ENCODE peak calls at places on chromosome 4, in seven cellular contexts. One of them, this sample, is unnamed. For H3K36me3 and H3K4me1, the result is how much of the 10 kb centered on the place peaks cover.

GRCh38 chr4:41590591-41590990 is 52.6 kb downstream of the LIMCH1 start:
- DNase-seq in ascending aorta: no peak
- DNase-seq in GM23248: no peak
- DNase-seq in CD4-positive, CD25-positive, alpha-beta regulatory T cell: no peak
- DNase-seq in neural progenitor cell: no peak
- DNase-seq in suprapubic skin: no peak
- DNase-seq in colonic mucosa: no peak
- DNase-seq in this sample: no peak

GRCh38 chr4:56197387-56197786 is 189.9 kb downstream of the AASDH start:
- DNase-seq in GM23248: peak
- DNase-seq in colonic mucosa: peak
- DNase-seq in ascending aorta: no peak
- DNase-seq in CD4-positive, CD25-positive, alpha-beta regulatory T cell: no peak
- DNase-seq in suprapubic skin: no peak
- DNase-seq in neural progenitor cell: no peak
- DNase-seq in this sample: no peak

GRCh38 chr4:92231511-92231910 is 72.3 kb upstream of the GRID2 start:
- DNase-seq in GM23248: no peak
- DNase-seq in neural progenitor cell: no peak
- DNase-seq in suprapubic skin: no peak
- DNase-seq in CD4-positive, CD25-positive, alpha-beta regulatory T cell: no peak
- DNase-seq in colonic mucosa: no peak
- DNase-seq in ascending aorta: no peak
- DNase-seq in this sample: no peak

GRCh38 chr4:187732524-187732923 is 263.0 kb upstream of the ZFP42 start:
- DNase-seq in GM23248: no peak
- DNase-seq in CD4-positive, CD25-positive, alpha-beta regulatory T cell: no peak
- DNase-seq in suprapubic skin: no peak
- DNase-seq in ascending aorta: no peak
- DNase-seq in colonic mucosa: no peak
- DNase-seq in neural progenitor cell: no peak
- DNase-seq in this sample: no peak

GRCh38 chr4:13511101-13511500 is 27.0 kb upstream of the RAB28 start:
- DNase-seq in suprapubic skin: no peak
- DNase-seq in neural progenitor cell: no peak
- DNase-seq in colonic mucosa: no peak
- DNase-seq in GM23248: no peak
- DNase-seq in CD4-positive, CD25-positive, alpha-beta regulatory T cell: no peak
- DNase-seq in ascending aorta: no peak
- DNase-seq in this sample: no peak

GRCh38 chr4:165877291-165877690 is 4.3 kb downstream of the TLL1 start:
- DNase-seq in GM23248: peak
- DNase-seq in suprapubic skin: no peak
- DNase-seq in ascending aorta: no peak
- DNase-seq in colonic mucosa: no peak
- DNase-seq in CD4-positive, CD25-positive, alpha-beta regulatory T cell: no peak
- DNase-seq in neural progenitor cell: no peak
- DNase-seq in this sample: no peak

GRCh38 chr4:82380344-82380743 is 6.6 kb upstream of the HNRNPD start:
- DNase-seq in neural progenitor cell: no peak
- DNase-seq in GM23248: peak
- DNase-seq in suprapubic skin: no peak
- DNase-seq in CD4-positive, CD25-positive, alpha-beta regulatory T cell: no peak
- DNase-seq in ascending aorta: no peak
- DNase-seq in colonic mucosa: no peak
- DNase-seq in this sample: no peak

GRCh38 chr4:25161599-25161960 is 1.3 kb upstream of the SEPSECS start:
- DNase-seq in CD4-positive, CD25-positive, alpha-beta regulatory T cell: no peak
- DNase-seq in suprapubic skin: no peak
- DNase-seq in GM23248: peak
- DNase-seq in colonic mucosa: no peak
- DNase-seq in ascending aorta: no peak
- DNase-seq in neural progenitor cell: no peak
- DNase-seq in this sample: no peak

GRCh38 chr4:87717276-87718031 is 67.4 kb downstream of the DMP1 start:
- DNase-seq in CD4-positive, CD25-positive, alpha-beta regulatory T cell: no peak
- DNase-seq in suprapubic skin: no peak
- DNase-seq in GM23248: peak
- DNase-seq in ascending aorta: no peak
- DNase-seq in colonic mucosa: no peak
- DNase-seq in neural progenitor cell: no peak
- DNase-seq in this sample: no peak

GRCh38 chr4:120156115-120156718 is 89.6 kb upstream of the MAD2L1 start:
- DNase-seq in suprapubic skin: no peak
- DNase-seq in neural progenitor cell: peak
- DNase-seq in CD4-positive, CD25-positive, alpha-beta regulatory T cell: no peak
- DNase-seq in ascending aorta: no peak
- DNase-seq in GM23248: peak
- DNase-seq in colonic mucosa: peak
- DNase-seq in this sample: no peak

GRCh38 chr4:128310266-128310697 is 22.7 kb upstream of the PGRMC2 start:
- DNase-seq in CD4-positive, CD25-positive, alpha-beta regulatory T cell: no peak
- DNase-seq in ascending aorta: no peak
- DNase-seq in suprapubic skin: no peak
- DNase-seq in GM23248: no peak
- DNase-seq in colonic mucosa: peak
- DNase-seq in neural progenitor cell: peak
- DNase-seq in this sample: no peak

GRCh38 chr4:38368612-38369011 is 295.4 kb upstream of the KLF3 start:
- DNase-seq in CD4-positive, CD25-positive, alpha-beta regulatory T cell: no peak
- DNase-seq in colonic mucosa: no peak
- DNase-seq in suprapubic skin: no peak
- DNase-seq in ascending aorta: no peak
- DNase-seq in GM23248: peak
- DNase-seq in neural progenitor cell: no peak
- DNase-seq in this sample: no peak

GRCh38 chr4:145933134-145933533 is 5.5 kb downstream of the ZNF827 start:
- DNase-seq in colonic mucosa: no peak
- DNase-seq in GM23248: peak
- DNase-seq in ascending aorta: no peak
- DNase-seq in CD4-positive, CD25-positive, alpha-beta regulatory T cell: no peak
- DNase-seq in neural progenitor cell: no peak
- DNase-seq in suprapubic skin: no peak
- DNase-seq in this sample: no peak

GRCh38 chr4:96654045-96654444 is 814.2 kb downstream of the PDHA2 start:
- DNase-seq in GM23248: no peak
- DNase-seq in CD4-positive, CD25-positive, alpha-beta regulatory T cell: no peak
- DNase-seq in ascending aorta: no peak
- DNase-seq in colonic mucosa: no peak
- DNase-seq in neural progenitor cell: no peak
- DNase-seq in suprapubic skin: no peak
- DNase-seq in this sample: no peak

GRCh38 chr4:74531952-74532794 is 87.2 kb downstream of the AREG start:
- DNase-seq in CD4-positive, CD25-positive, alpha-beta regulatory T cell: no peak
- DNase-seq in neural progenitor cell: peak
- DNase-seq in ascending aorta: no peak
- DNase-seq in colonic mucosa: peak
- DNase-seq in suprapubic skin: no peak
- DNase-seq in GM23248: peak
- DNase-seq in this sample: no peak

GRCh38 chr4:57102050-57102564 is 8.1 kb downstream of the IGFBP7 start:
- DNase-seq in ascending aorta: no peak
- DNase-seq in GM23248: peak
- DNase-seq in neural progenitor cell: no peak
- DNase-seq in CD4-positive, CD25-positive, alpha-beta regulatory T cell: no peak
- DNase-seq in suprapubic skin: no peak
- DNase-seq in colonic mucosa: peak
- DNase-seq in this sample: no peak

GRCh38 chr4:179164642-179165338 is 1722.6 kb upstream of the AGA start:
- DNase-seq in CD4-positive, CD25-positive, alpha-beta regulatory T cell: no peak
- DNase-seq in ascending aorta: no peak
- DNase-seq in suprapubic skin: no peak
- DNase-seq in neural progenitor cell: no peak
- DNase-seq in GM23248: no peak
- DNase-seq in colonic mucosa: no peak
- DNase-seq in this sample: no peak

GRCh38 chr4:89482248-89482647 is 174.6 kb upstream of the GPRIN3 start:
- DNase-seq in GM23248: peak
- DNase-seq in colonic mucosa: no peak
- DNase-seq in CD4-positive, CD25-positive, alpha-beta regulatory T cell: no peak
- DNase-seq in suprapubic skin: no peak
- DNase-seq in neural progenitor cell: peak
- DNase-seq in ascending aorta: no peak
- DNase-seq in this sample: no peak

GRCh38 chr4:4771160-4771559 is 88.3 kb upstream of the MSX1 start:
- DNase-seq in colonic mucosa: no peak
- DNase-seq in suprapubic skin: no peak
- DNase-seq in neural progenitor cell: no peak
- DNase-seq in ascending aorta: no peak
- DNase-seq in GM23248: no peak
- DNase-seq in CD4-positive, CD25-positive, alpha-beta regulatory T cell: no peak
- DNase-seq in this sample: no peak

GRCh38 chr4:67700119-67700873 is 659 bp downstream of the UBA6 start:
- DNase-seq in CD4-positive, CD25-positive, alpha-beta regulatory T cell: no peak
- DNase-seq in suprapubic skin: no peak
- DNase-seq in neural progenitor cell: no peak
- DNase-seq in GM23248: peak
- DNase-seq in ascending aorta: no peak
- DNase-seq in colonic mucosa: no peak
- DNase-seq in this sample: no peak

GRCh38 chr4:110631582-110632505 is 9.0 kb upstream of the PITX2 start:
- DNase-seq in suprapubic skin: peak
- DNase-seq in CD4-positive, CD25-positive, alpha-beta regulatory T cell: no peak
- DNase-seq in ascending aorta: no peak
- DNase-seq in neural progenitor cell: peak
- DNase-seq in GM23248: peak
- DNase-seq in colonic mucosa: peak
- DNase-seq in this sample: no peak

DNA sequence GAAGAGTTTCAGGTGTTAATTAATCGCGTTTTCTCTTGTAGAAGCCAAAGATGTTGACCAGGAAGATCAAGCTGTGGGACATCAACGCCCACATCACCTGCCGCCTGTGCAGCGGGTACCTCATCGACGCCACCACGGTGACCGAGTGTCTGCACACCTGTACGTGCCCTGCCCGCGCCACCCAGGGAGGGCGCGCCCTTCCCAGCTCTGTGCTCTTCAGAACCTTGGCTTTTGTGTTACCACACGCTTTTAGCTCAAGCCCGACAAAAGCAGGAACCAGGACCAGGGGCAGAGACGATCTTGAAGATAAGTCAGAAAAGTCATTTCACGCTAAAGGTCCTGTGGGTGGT is 28.0 kb downstream of the PCGF3 start:
- DNase-seq in CD4-positive, CD25-positive, alpha-beta regulatory T cell: no peak
- DNase-seq in GM23248: no peak
- DNase-seq in suprapubic skin: no peak
- DNase-seq in neural progenitor cell: no peak
- DNase-seq in colonic mucosa: no peak
- DNase-seq in ascending aorta: no peak
- DNase-seq in this sample: no peak
- H3K36me3 ChIP-seq in CD4-positive, CD25-positive, alpha-beta regulatory T cell: half or more
- H3K36me3 ChIP-seq in GM23248: under half
- H3K36me3 ChIP-seq in suprapubic skin: half or more
- H3K36me3 ChIP-seq in neural progenitor cell: under half
- H3K36me3 ChIP-seq in colonic mucosa: under half
- H3K36me3 ChIP-seq in ascending aorta: half or more
- H3K36me3 ChIP-seq in this sample: under half

DNA sequence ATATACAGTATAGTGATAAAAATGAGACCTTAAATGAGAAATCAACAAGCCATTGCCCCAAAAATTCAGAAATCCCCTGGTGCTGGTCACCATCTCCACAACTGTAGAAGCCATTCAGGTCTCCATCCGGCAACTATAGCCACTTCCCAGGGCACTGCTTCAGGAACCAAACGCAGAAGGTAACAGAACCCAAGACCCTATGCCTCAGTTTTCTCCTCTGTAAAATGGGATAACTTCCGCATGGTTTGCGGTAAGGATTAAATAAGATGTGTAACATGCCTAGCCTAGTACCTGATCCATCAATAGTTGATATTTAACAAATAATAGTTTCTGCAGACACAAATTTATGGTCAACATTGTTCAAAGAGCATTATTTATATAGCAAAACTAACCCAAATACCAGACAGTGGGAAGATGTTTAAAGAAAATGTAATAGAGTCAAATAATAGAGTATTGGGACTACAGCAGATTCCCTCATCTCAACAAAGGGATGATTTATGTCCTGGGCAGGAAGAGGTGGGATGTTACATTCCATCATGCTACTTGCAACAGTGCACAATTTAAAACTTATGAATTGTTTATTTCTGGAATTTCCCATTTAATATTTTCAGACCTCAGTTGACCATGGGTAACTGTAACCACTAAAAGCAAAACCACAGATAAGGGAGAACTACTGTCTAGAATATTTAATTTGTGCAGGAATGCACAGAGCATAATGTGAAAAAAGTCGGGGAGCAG is 30.0 kb downstream of the IRF2 start:
- DNase-seq in colonic mucosa: no peak
- DNase-seq in suprapubic skin: no peak
- DNase-seq in CD4-positive, CD25-positive, alpha-beta regulatory T cell: no peak
- DNase-seq in GM23248: no peak
- DNase-seq in ascending aorta: no peak
- DNase-seq in neural progenitor cell: no peak
- DNase-seq in this sample: no peak
- H3K4me1 ChIP-seq in colonic mucosa: under half
- H3K4me1 ChIP-seq in suprapubic skin: half or more
- H3K4me1 ChIP-seq in CD4-positive, CD25-positive, alpha-beta regulatory T cell: half or more
- H3K4me1 ChIP-seq in GM23248: under half
- H3K4me1 ChIP-seq in ascending aorta: under half
- H3K4me1 ChIP-seq in neural progenitor cell: under half
- H3K4me1 ChIP-seq in this sample: half or more

GRCh38 chr4:155954939-155955338 is 1.3 kb upstream of the CTSO start:
- DNase-seq in colonic mucosa: no peak
- DNase-seq in ascending aorta: no peak
- DNase-seq in suprapubic skin: no peak
- DNase-seq in CD4-positive, CD25-positive, alpha-beta regulatory T cell: no peak
- DNase-seq in neural progenitor cell: no peak
- DNase-seq in GM23248: peak
- DNase-seq in this sample: no peak

GRCh38 chr4:155953151-155954117 is at the start of gene CTSO:
- DNase-seq in neural progenitor cell: peak
- DNase-seq in ascending aorta: peak
- DNase-seq in suprapubic skin: peak
- DNase-seq in GM23248: peak
- DNase-seq in colonic mucosa: peak
- DNase-seq in CD4-positive, CD25-positive, alpha-beta regulatory T cell: peak
- DNase-seq in this sample: peak

GRCh38 chr4:155954118-155954503 is 445 bp upstream of the CTSO start:
- DNase-seq in ascending aorta: no peak
- DNase-seq in CD4-positive, CD25-positive, alpha-beta regulatory T cell: no peak
- DNase-seq in neural progenitor cell: no peak
- DNase-seq in colonic mucosa: peak
- DNase-seq in suprapubic skin: no peak
- DNase-seq in GM23248: peak
- DNase-seq in this sample: no peak

GRCh38 chr4:155950461-155950860 is 3.2 kb downstream of the CTSO start:
- DNase-seq in ascending aorta: no peak
- DNase-seq in colonic mucosa: no peak
- DNase-seq in GM23248: no peak
- DNase-seq in CD4-positive, CD25-positive, alpha-beta regulatory T cell: no peak
- DNase-seq in neural progenitor cell: peak
- DNase-seq in suprapubic skin: no peak
- DNase-seq in this sample: no peak

GRCh38 chr4:155952546-155952945 is 1.1 kb downstream of the CTSO start:
- DNase-seq in CD4-positive, CD25-positive, alpha-beta regulatory T cell: no peak
- DNase-seq in ascending aorta: no peak
- DNase-seq in neural progenitor cell: no peak
- DNase-seq in suprapubic skin: no peak
- DNase-seq in colonic mucosa: no peak
- DNase-seq in GM23248: peak
- DNase-seq in this sample: no peak
- H3K4me3 ChIP-seq in CD4-positive, CD25-positive, alpha-beta regulatory T cell: no peak
- H3K4me3 ChIP-seq in ascending aorta: peak
- H3K4me3 ChIP-seq in neural progenitor cell: no peak
- H3K4me3 ChIP-seq in suprapubic skin: peak
- H3K4me3 ChIP-seq in colonic mucosa: no peak
- H3K4me3 ChIP-seq in GM23248: peak
- H3K4me3 ChIP-seq in this sample: no peak

GRCh38 chr4:2501034-2501594 is 32.2 kb downstream of the RNF4 start:
- DNase-seq in suprapubic skin: no peak
- DNase-seq in neural progenitor cell: no peak
- DNase-seq in colonic mucosa: no peak
- DNase-seq in ascending aorta: no peak
- DNase-seq in CD4-positive, CD25-positive, alpha-beta regulatory T cell: no peak
- DNase-seq in GM23248: no peak
- DNase-seq in this sample: no peak
- H3K36me3 ChIP-seq in suprapubic skin: half or more
- H3K36me3 ChIP-seq in neural progenitor cell: under half
- H3K36me3 ChIP-seq in colonic mucosa: under half
- H3K36me3 ChIP-seq in ascending aorta: half or more
- H3K36me3 ChIP-seq in CD4-positive, CD25-positive, alpha-beta regulatory T cell: half or more
- H3K36me3 ChIP-seq in GM23248: under half
- H3K36me3 ChIP-seq in this sample: half or more